ENCODE peak calls at places on chromosomes 1 and 21, in four cellular contexts. One of them, this sample, is unnamed.

GRCh38 chr1:12031039-12031980 is 12.0 kb downstream of the MIIP start:
- DNase-seq in H1: peak
- DNase-seq in HepG2: no peak
- DNase-seq in K562: peak
- DNase-seq in this sample: no peak

GRCh38 chr1:96236156-96236739 is 485.3 kb upstream of the PTBP2 start:
- DNase-seq in K562: no peak
- DNase-seq in H1: no peak
- DNase-seq in HepG2: peak
- DNase-seq in this sample: peak

GRCh38 chr1:108009603-108010195 is 44.7 kb upstream of the VAV3 start:
- DNase-seq in HepG2: no peak
- DNase-seq in K562: no peak
- DNase-seq in H1: no peak
- DNase-seq in this sample: no peak

GRCh38 chr1:30040081-30041019 is 683.0 kb downstream of the MATN1 start:
- DNase-seq in K562: no peak
- DNase-seq in H1: peak
- DNase-seq in HepG2: no peak
- DNase-seq in this sample: no peak

GRCh38 chr1:72485786-72486185 is 203.4 kb upstream of the NEGR1 start:
- DNase-seq in H1: no peak
- DNase-seq in HepG2: no peak
- DNase-seq in K562: no peak
- DNase-seq in this sample: no peak

GRCh38 chr1:58816747-58817221 is 32.9 kb upstream of the JUN start:
- DNase-seq in K562: no peak
- DNase-seq in HepG2: no peak
- DNase-seq in H1: no peak
- DNase-seq in this sample: no peak

GRCh38 chr1:167538657-167539056 is 14.9 kb downstream of the CREG1 start:
- DNase-seq in K562: no peak
- DNase-seq in H1: no peak
- DNase-seq in HepG2: no peak
- DNase-seq in this sample: no peak

GRCh38 chr1:99110140-99111041 is 105.7 kb upstream of the PLPPR5 start:
- DNase-seq in K562: no peak
- DNase-seq in HepG2: no peak
- DNase-seq in H1: no peak
- DNase-seq in this sample: no peak

GRCh38 chr1:22315315-22316078 is 136.2 kb upstream of the ZBTB40 start:
- DNase-seq in H1: no peak
- DNase-seq in HepG2: no peak
- DNase-seq in K562: no peak
- DNase-seq in this sample: no peak

GRCh38 chr1:110292327-110292741 is 46.8 kb upstream of the RBM15 start:
- DNase-seq in K562: no peak
- DNase-seq in H1: no peak
- DNase-seq in HepG2: no peak
- DNase-seq in this sample: no peak

GRCh38 chr1:4033732-4034131 is 133.7 kb upstream of the C1orf174 start:
- DNase-seq in HepG2: no peak
- DNase-seq in K562: no peak
- DNase-seq in H1: no peak
- DNase-seq in this sample: no peak

GRCh38 chr1:237873487-237873927 is 17.2 kb downstream of the ZP4 start:
- DNase-seq in HepG2: no peak
- DNase-seq in H1: peak
- DNase-seq in K562: no peak
- DNase-seq in this sample: no peak

GRCh38 chr1:177569476-177569875 is 398.7 kb downstream of the BRINP2 start:
- DNase-seq in H1: no peak
- DNase-seq in K562: no peak
- DNase-seq in HepG2: no peak
- DNase-seq in this sample: no peak

GRCh38 chr1:167221126-167221803 is 579 bp downstream of the POU2F1 start:
- DNase-seq in HepG2: no peak
- DNase-seq in K562: no peak
- DNase-seq in H1: peak
- DNase-seq in this sample: no peak

GRCh38 chr1:60984066-60984799 is 98.1 kb upstream of the NFIA start:
- DNase-seq in HepG2: no peak
- DNase-seq in H1: no peak
- DNase-seq in K562: peak
- DNase-seq in this sample: no peak

GRCh38 chr1:103180660-103181059 is 72.3 kb upstream of the COL11A1 start:
- DNase-seq in HepG2: no peak
- DNase-seq in K562: no peak
- DNase-seq in H1: no peak
- DNase-seq in this sample: no peak

GRCh38 chr1:167592475-167592874 is 37.6 kb upstream of the RCSD1 start:
- DNase-seq in HepG2: no peak
- DNase-seq in K562: no peak
- DNase-seq in H1: no peak
- DNase-seq in this sample: no peak

GRCh38 chr1:1310476-1311053 is 2.2 kb downstream of the PUSL1 start:
- DNase-seq in HepG2: no peak
- DNase-seq in K562: no peak
- DNase-seq in H1: no peak
- DNase-seq in this sample: no peak

GRCh38 chr1:87252406-87252805 is 76.3 kb upstream of the LMO4 start:
- DNase-seq in H1: no peak
- DNase-seq in K562: no peak
- DNase-seq in HepG2: no peak
- DNase-seq in this sample: no peak

GRCh38 chr21:17802568-17802967 is 16.6 kb downstream of the C21orf91 start:
- DNase-seq in H1: no peak
- DNase-seq in HepG2: no peak
- DNase-seq in K562: no peak
- DNase-seq in this sample: no peak

GRCh38 chr1:186798960-186799688 is 29.6 kb upstream of the PLA2G4A start:
- DNase-seq in HepG2: no peak
- DNase-seq in H1: no peak
- DNase-seq in K562: no peak
- DNase-seq in this sample: no peak

GRCh38 chr21:42654913-42655796 is 1.7 kb downstream of the PDE9A start:
- DNase-seq in K562: no peak
- DNase-seq in H1: peak
- DNase-seq in HepG2: no peak
- DNase-seq in this sample: no peak

GRCh38 chr1:55352080-55352800 is 137.1 kb upstream of the USP24 start:
- DNase-seq in H1: no peak
- DNase-seq in K562: no peak
- DNase-seq in HepG2: no peak
- DNase-seq in this sample: no peak

GRCh38 chr1:244757091-244757939 is 78.1 kb upstream of the COX20 start:
- DNase-seq in H1: no peak
- DNase-seq in HepG2: no peak
- DNase-seq in K562: no peak
- DNase-seq in this sample: no peak

GRCh38 chr1:231929311-231929710 is 302.7 kb downstream of the DISC1 start:
- DNase-seq in K562: no peak
- DNase-seq in H1: no peak
- DNase-seq in HepG2: no peak
- DNase-seq in this sample: no peak

GRCh38 chr1:14778882-14779594 is 180.6 kb downstream of the KAZN start:
- DNase-seq in K562: peak
- DNase-seq in H1: peak
- DNase-seq in HepG2: peak
- DNase-seq in this sample: peak

DNA sequence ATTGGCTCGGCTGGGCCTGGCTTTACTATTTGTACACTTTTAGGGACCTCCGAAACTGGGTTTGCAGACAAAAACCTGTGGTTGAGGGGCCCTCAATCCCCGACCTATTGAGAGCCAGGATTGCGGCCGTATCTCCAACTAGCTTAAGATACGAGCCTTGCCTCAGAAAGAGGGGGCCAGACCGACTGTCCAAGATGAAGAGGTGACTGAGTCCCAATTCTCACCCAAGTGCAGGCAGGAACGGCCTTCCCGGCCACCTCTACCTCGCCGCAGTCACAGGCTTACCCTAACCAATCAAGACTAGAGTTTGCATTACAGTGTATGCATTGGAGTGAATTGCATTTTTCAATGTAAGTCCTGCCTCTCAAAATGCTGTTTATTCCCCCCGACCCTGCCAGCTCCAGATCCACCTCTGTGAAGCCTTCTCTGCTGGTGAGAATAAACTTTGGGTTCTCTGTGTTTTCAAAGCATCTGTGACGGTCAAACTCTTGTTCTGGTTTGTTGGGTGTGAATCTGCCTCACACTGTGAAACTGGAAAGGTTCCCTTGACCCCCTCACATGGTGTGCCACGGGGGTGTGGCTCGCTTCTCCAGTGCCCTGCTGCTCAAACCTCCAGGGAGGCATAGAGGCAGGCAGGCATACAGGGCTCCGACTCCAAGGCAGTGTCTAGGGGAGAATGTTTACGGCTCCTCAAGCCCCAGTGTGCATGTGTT is 62.2 kb upstream of the WLS start:
- DNase-seq in H1: no peak
- DNase-seq in HepG2: no peak
- DNase-seq in K562: no peak
- DNase-seq in this sample: no peak
- TF ChIP-seq SRF in H1: no peak
- TF ChIP-seq SRF in HepG2: no peak
- TF ChIP-seq SRF in K562: no peak
- TF ChIP-seq SRF in this sample: no peak

GRCh38 chr1:233689748-233690254 is 75.9 kb downstream of the KCNK1 start:
- DNase-seq in K562: no peak
- DNase-seq in HepG2: no peak
- DNase-seq in H1: no peak
- DNase-seq in this sample: no peak
- TF ChIP-seq SRF in K562: no peak
- TF ChIP-seq SRF in HepG2: no peak
- TF ChIP-seq SRF in H1: no peak
- TF ChIP-seq SRF in this sample: no peak

GRCh38 chr1:202994756-202995155 is 12.4 kb upstream of the TMEM183A start:
- DNase-seq in K562: no peak
- DNase-seq in H1: no peak
- DNase-seq in HepG2: no peak
- DNase-seq in this sample: no peak

GRCh38 chr1:203002951-203003350 is 4.2 kb upstream of the TMEM183A start:
- DNase-seq in H1: no peak
- DNase-seq in HepG2: no peak
- DNase-seq in K562: no peak
- DNase-seq in this sample: no peak

GRCh38 chr1:203001986-203002385 is 5.2 kb upstream of the TMEM183A start:
- DNase-seq in H1: no peak
- DNase-seq in HepG2: peak
- DNase-seq in K562: no peak
- DNase-seq in this sample: no peak

GRCh38 chr1:203000217-203000944 is 6.8 kb upstream of the TMEM183A start:
- DNase-seq in H1: no peak
- DNase-seq in HepG2: no peak
- DNase-seq in K562: no peak
- DNase-seq in this sample: no peak

DNA sequence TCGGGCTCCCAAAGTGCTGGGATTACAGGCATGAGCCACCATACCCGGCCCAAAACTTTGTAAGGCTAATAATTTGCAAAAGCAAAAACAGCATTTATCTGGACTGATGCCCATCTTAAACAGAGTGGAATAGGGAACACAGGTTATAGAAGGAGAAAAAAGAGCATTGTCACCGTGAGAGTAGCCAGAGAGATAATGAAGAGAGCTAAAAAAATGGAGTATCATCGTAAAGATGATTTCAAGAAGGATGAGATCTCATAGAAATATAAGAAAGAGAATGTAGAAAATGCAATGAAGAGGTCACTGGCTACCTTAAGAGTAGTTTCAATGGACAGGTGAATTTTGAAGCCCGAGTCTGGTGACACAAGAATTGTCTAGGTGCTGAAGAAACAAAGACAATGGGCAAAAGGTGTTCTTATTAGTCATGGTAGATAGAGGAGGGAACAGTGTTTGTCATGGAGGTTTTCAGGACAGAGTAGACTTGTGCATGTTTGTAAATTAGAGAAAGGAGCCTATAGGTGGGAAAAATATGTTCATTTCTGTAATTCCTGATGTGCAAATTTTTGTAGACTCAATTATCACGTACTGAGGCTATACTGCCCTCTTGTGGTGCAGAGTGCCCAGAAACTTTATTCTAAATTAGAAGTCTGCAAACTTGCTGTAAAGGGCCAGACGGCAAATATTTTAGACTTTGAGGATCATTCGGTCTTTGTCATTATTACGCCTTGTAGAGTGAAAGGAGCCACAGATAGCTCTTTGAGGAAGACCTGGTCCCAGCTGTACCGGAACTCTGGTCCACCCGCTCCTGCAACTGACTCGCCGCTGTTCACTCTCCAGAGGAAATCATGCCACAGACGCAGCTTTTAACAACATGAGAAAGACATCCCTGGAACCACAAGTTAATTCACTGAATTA is 8.1 kb upstream of the TMEM183A start:
- DNase-seq in H1: peak
- DNase-seq in HepG2: peak
- DNase-seq in K562: peak
- DNase-seq in this sample: peak
- TF ChIP-seq SRF in H1: no peak
- TF ChIP-seq SRF in HepG2: no peak
- TF ChIP-seq SRF in K562: no peak
- TF ChIP-seq SRF in this sample: peak

GRCh38 chr21:45993210-45994085 is 11.9 kb downstream of the COL6A1 start:
- DNase-seq in HepG2: no peak
- DNase-seq in K562: no peak
- DNase-seq in H1: no peak
- DNase-seq in this sample: no peak
- TF ChIP-seq SRF in HepG2: no peak
- TF ChIP-seq SRF in K562: no peak
- TF ChIP-seq SRF in H1: no peak
- TF ChIP-seq SRF in this sample: no peak

This sample was measured in HCT116.